ENCODE peak calls at places on chromosomes 4 and X, in five cellular contexts. One of them, this sample, is unnamed.

GRCh38 chrX:134712272-134712671 is 54.0 kb upstream of the PLAC1 start:
- DNase-seq in ascending aorta: no peak
- DNase-seq in epithelial cell of esophagus: no peak
- DNase-seq in CD4-positive, alpha-beta T cell: no peak
- DNase-seq in PC-9: no peak
- DNase-seq in this sample: no peak

GRCh38 chr4:113657834-113658233 is 103.7 kb downstream of the CAMK2D start:
- DNase-seq in ascending aorta: no peak
- DNase-seq in epithelial cell of esophagus: peak
- DNase-seq in CD4-positive, alpha-beta T cell: no peak
- DNase-seq in PC-9: no peak
- DNase-seq in this sample: no peak

GRCh38 chr4:98838977-98839618 is 89.8 kb downstream of the EIF4E start:
- DNase-seq in ascending aorta: no peak
- DNase-seq in epithelial cell of esophagus: peak
- DNase-seq in CD4-positive, alpha-beta T cell: no peak
- DNase-seq in PC-9: no peak
- DNase-seq in this sample: no peak

GRCh38 chr4:20041838-20042237 is 209.9 kb upstream of the SLIT2 start:
- DNase-seq in ascending aorta: no peak
- DNase-seq in epithelial cell of esophagus: no peak
- DNase-seq in CD4-positive, alpha-beta T cell: no peak
- DNase-seq in PC-9: no peak
- DNase-seq in this sample: no peak

GRCh38 chr4:111937368-111937767 is 207.9 kb upstream of the FAM241A start:
- DNase-seq in ascending aorta: no peak
- DNase-seq in epithelial cell of esophagus: peak
- DNase-seq in CD4-positive, alpha-beta T cell: no peak
- DNase-seq in PC-9: peak
- DNase-seq in this sample: no peak

GRCh38 chrX:46573896-46574336 is 351 bp downstream of the CHST7 start:
- DNase-seq in ascending aorta: no peak
- DNase-seq in epithelial cell of esophagus: peak
- DNase-seq in CD4-positive, alpha-beta T cell: peak
- DNase-seq in PC-9: no peak
- DNase-seq in this sample: peak

GRCh38 chrX:19097553-19097952 is 24.7 kb downstream of the ADGRG2 start:
- DNase-seq in ascending aorta: no peak
- DNase-seq in epithelial cell of esophagus: no peak
- DNase-seq in CD4-positive, alpha-beta T cell: no peak
- DNase-seq in PC-9: no peak
- DNase-seq in this sample: no peak

GRCh38 chr4:102321260-102321991 is 23.9 kb downstream of the SLC39A8 start:
- DNase-seq in ascending aorta: no peak
- DNase-seq in epithelial cell of esophagus: no peak
- DNase-seq in CD4-positive, alpha-beta T cell: no peak
- DNase-seq in PC-9: no peak
- DNase-seq in this sample: no peak

GRCh38 chrX:32137525-32137924 is 1065.7 kb upstream of the FTHL17 start:
- DNase-seq in ascending aorta: no peak
- DNase-seq in epithelial cell of esophagus: peak
- DNase-seq in CD4-positive, alpha-beta T cell: no peak
- DNase-seq in PC-9: no peak
- DNase-seq in this sample: peak

GRCh38 chr4:80077639-80078038 is 4.6 kb upstream of the ANTXR2 start:
- DNase-seq in ascending aorta: no peak
- DNase-seq in epithelial cell of esophagus: peak
- DNase-seq in CD4-positive, alpha-beta T cell: no peak
- DNase-seq in PC-9: no peak
- DNase-seq in this sample: no peak

GRCh38 chrX:49291615-49292337 is 11.7 kb upstream of the GAGE10 start:
- DNase-seq in ascending aorta: no peak
- DNase-seq in epithelial cell of esophagus: peak
- DNase-seq in CD4-positive, alpha-beta T cell: peak
- DNase-seq in PC-9: no peak
- DNase-seq in this sample: peak

GRCh38 chr4:87392183-87392582 is 1.2 kb upstream of the HSD17B11 start:
- DNase-seq in ascending aorta: no peak
- DNase-seq in epithelial cell of esophagus: no peak
- DNase-seq in CD4-positive, alpha-beta T cell: no peak
- DNase-seq in PC-9: no peak
- DNase-seq in this sample: no peak

GRCh38 chr4:175542787-175543186 is 269.3 kb downstream of the GPM6A start:
- DNase-seq in ascending aorta: no peak
- DNase-seq in epithelial cell of esophagus: no peak
- DNase-seq in CD4-positive, alpha-beta T cell: no peak
- DNase-seq in PC-9: no peak
- DNase-seq in this sample: no peak

GRCh38 chr4:113643505-113643904 is 118.0 kb downstream of the CAMK2D start:
- DNase-seq in ascending aorta: no peak
- DNase-seq in epithelial cell of esophagus: no peak
- DNase-seq in CD4-positive, alpha-beta T cell: no peak
- DNase-seq in PC-9: no peak
- DNase-seq in this sample: no peak

GRCh38 chr4:136643416-136643815 is 888.9 kb downstream of the PCDH18 start:
- DNase-seq in ascending aorta: no peak
- DNase-seq in epithelial cell of esophagus: peak
- DNase-seq in CD4-positive, alpha-beta T cell: no peak
- DNase-seq in PC-9: no peak
- DNase-seq in this sample: no peak

GRCh38 chrX:65575024-65575423 is 40.4 kb upstream of the LAS1L start:
- DNase-seq in ascending aorta: no peak
- DNase-seq in epithelial cell of esophagus: peak
- DNase-seq in CD4-positive, alpha-beta T cell: no peak
- DNase-seq in PC-9: no peak
- DNase-seq in this sample: no peak

GRCh38 chrX:154918060-154918483 is 31.9 kb downstream of the F8A1 start:
- DNase-seq in ascending aorta: no peak
- DNase-seq in epithelial cell of esophagus: peak
- DNase-seq in CD4-positive, alpha-beta T cell: no peak
- DNase-seq in PC-9: peak
- DNase-seq in this sample: peak

GRCh38 chrX:55056820-55057690 is 17.8 kb upstream of the PAGE2B start:
- DNase-seq in ascending aorta: no peak
- DNase-seq in epithelial cell of esophagus: peak
- DNase-seq in CD4-positive, alpha-beta T cell: peak
- DNase-seq in PC-9: no peak
- DNase-seq in this sample: no peak

GRCh38 chr4:7505116-7505900 is 70.6 kb upstream of the PSAPL1 start:
- DNase-seq in ascending aorta: no peak
- DNase-seq in epithelial cell of esophagus: no peak
- DNase-seq in CD4-positive, alpha-beta T cell: no peak
- DNase-seq in PC-9: no peak
- DNase-seq in this sample: no peak

GRCh38 chr4:109385260-109385659 is 48.4 kb upstream of the SEC24B start:
- DNase-seq in ascending aorta: no peak
- DNase-seq in epithelial cell of esophagus: no peak
- DNase-seq in CD4-positive, alpha-beta T cell: no peak
- DNase-seq in PC-9: no peak
- DNase-seq in this sample: no peak

GRCh38 chr4:17695341-17695740 is 80.9 kb downstream of the MED28 start:
- DNase-seq in ascending aorta: no peak
- DNase-seq in epithelial cell of esophagus: no peak
- DNase-seq in CD4-positive, alpha-beta T cell: no peak
- DNase-seq in PC-9: no peak
- DNase-seq in this sample: no peak

GRCh38 chr4:55866973-55867574 is 13.6 kb downstream of the EXOC1 start:
- DNase-seq in ascending aorta: no peak
- DNase-seq in epithelial cell of esophagus: peak
- DNase-seq in CD4-positive, alpha-beta T cell: no peak
- DNase-seq in PC-9: peak
- DNase-seq in this sample: no peak

GRCh38 chrX:106952988-106953387 is 32.8 kb downstream of the CLDN2 start:
- DNase-seq in ascending aorta: no peak
- DNase-seq in epithelial cell of esophagus: peak
- DNase-seq in CD4-positive, alpha-beta T cell: no peak
- DNase-seq in PC-9: no peak
- DNase-seq in this sample: no peak

GRCh38 chr4:7339751-7340552 is 94.8 kb downstream of the PSAPL1 start:
- DNase-seq in ascending aorta: no peak
- DNase-seq in epithelial cell of esophagus: no peak
- DNase-seq in CD4-positive, alpha-beta T cell: no peak
- DNase-seq in PC-9: no peak
- DNase-seq in this sample: no peak

GRCh38 chr4:158729716-158730559 is 6.7 kb upstream of the PPID start:
- DNase-seq in ascending aorta: no peak
- DNase-seq in epithelial cell of esophagus: peak
- DNase-seq in CD4-positive, alpha-beta T cell: peak
- DNase-seq in PC-9: no peak
- DNase-seq in this sample: peak

GRCh38 chrX:7946960-7947359 is 19.7 kb upstream of the PNPLA4 start:
- DNase-seq in ascending aorta: no peak
- DNase-seq in epithelial cell of esophagus: no peak
- DNase-seq in CD4-positive, alpha-beta T cell: no peak
- DNase-seq in PC-9: no peak
- DNase-seq in this sample: no peak

GRCh38 chr4:20544645-20545044 is 155.6 kb upstream of the PACRGL start:
- DNase-seq in ascending aorta: no peak
- DNase-seq in epithelial cell of esophagus: peak
- DNase-seq in CD4-positive, alpha-beta T cell: no peak
- DNase-seq in PC-9: no peak
- DNase-seq in this sample: no peak

GRCh38 chr4:157128395-157128794 is 52.4 kb downstream of the GLRB start:
- DNase-seq in ascending aorta: no peak
- DNase-seq in epithelial cell of esophagus: peak
- DNase-seq in CD4-positive, alpha-beta T cell: no peak
- DNase-seq in PC-9: peak
- DNase-seq in this sample: no peak
- TF ChIP-seq CTCF in ascending aorta: no peak
- TF ChIP-seq CTCF in epithelial cell of esophagus: peak
- TF ChIP-seq CTCF in CD4-positive, alpha-beta T cell: no peak
- TF ChIP-seq CTCF in PC-9: peak
- TF ChIP-seq CTCF in this sample: no peak

GRCh38 chr4:89197920-89198319 is 86.6 kb downstream of the TIGD2 start:
- DNase-seq in ascending aorta: no peak
- DNase-seq in epithelial cell of esophagus: no peak
- DNase-seq in CD4-positive, alpha-beta T cell: no peak
- DNase-seq in PC-9: no peak
- DNase-seq in this sample: no peak
- TF ChIP-seq CTCF in ascending aorta: no peak
- TF ChIP-seq CTCF in epithelial cell of esophagus: no peak
- TF ChIP-seq CTCF in CD4-positive, alpha-beta T cell: no peak
- TF ChIP-seq CTCF in PC-9: no peak
- TF ChIP-seq CTCF in this sample: no peak

GRCh38 chr4:106691749-106692148 is 323.2 kb upstream of the GIMD1 start:
- DNase-seq in ascending aorta: no peak
- DNase-seq in epithelial cell of esophagus: no peak
- DNase-seq in CD4-positive, alpha-beta T cell: no peak
- DNase-seq in PC-9: no peak
- DNase-seq in this sample: no peak
- TF ChIP-seq CTCF in ascending aorta: no peak
- TF ChIP-seq CTCF in epithelial cell of esophagus: no peak
- TF ChIP-seq CTCF in CD4-positive, alpha-beta T cell: no peak
- TF ChIP-seq CTCF in PC-9: no peak
- TF ChIP-seq CTCF in this sample: peak

GRCh38 chrX:119784747-119785446 is 6.5 kb downstream of the RPL39 start:
- DNase-seq in ascending aorta: no peak
- DNase-seq in epithelial cell of esophagus: peak
- DNase-seq in CD4-positive, alpha-beta T cell: peak
- DNase-seq in PC-9: peak
- DNase-seq in this sample: peak
- TF ChIP-seq CTCF in ascending aorta: no peak
- TF ChIP-seq CTCF in epithelial cell of esophagus: peak
- TF ChIP-seq CTCF in CD4-positive, alpha-beta T cell: peak
- TF ChIP-seq CTCF in PC-9: peak
- TF ChIP-seq CTCF in this sample: peak

DNA sequence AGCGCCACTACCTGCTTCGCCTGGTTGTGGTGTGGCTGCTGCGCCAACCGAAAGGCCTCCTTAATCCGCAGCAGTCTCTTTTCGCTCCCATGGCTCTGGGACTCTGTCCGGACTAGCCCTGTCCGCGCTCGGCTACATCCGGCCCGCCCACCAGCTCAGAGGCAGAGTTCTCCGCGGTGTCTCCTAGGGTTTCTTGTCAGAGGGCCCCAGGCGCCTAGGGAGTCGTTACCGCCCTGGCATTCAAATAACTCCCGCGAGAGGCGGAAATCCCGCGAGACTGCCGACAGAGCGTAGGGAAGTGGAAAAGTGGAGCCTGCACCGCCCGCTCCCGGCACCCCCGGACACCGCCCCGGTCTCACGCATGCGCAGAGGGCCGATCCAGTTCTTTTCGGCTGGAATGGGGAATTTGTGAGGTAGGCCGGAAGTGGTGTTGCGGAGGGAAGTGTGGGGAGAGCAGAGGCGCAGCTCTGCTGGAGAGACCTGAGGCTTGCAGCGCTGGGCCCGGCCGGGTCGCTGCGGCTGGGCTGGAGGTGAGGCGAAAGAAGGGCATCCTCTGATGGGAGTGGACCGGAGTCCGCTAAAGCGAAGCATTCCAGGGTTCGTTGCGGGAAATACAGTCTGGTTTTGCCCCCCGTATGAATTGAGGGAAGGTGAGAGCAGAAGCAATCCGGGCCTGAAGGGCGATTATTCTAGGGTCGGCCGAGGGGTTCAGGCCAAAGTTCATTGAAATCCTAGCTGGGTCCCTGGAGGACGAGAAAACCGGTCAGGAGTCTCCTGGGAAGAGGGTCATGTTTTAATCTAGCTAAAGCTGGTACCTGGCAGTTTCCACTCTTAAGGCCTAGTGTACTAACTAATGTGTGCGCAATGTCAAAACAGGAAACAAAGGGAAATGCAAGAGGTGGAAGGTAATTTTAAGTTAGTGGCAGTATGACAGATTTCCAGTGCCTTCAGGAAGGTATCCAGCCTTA is at the start of gene FAM200B:
- DNase-seq in ascending aorta: peak
- DNase-seq in epithelial cell of esophagus: peak
- DNase-seq in CD4-positive, alpha-beta T cell: peak
- DNase-seq in PC-9: peak
- DNase-seq in this sample: peak
- TF ChIP-seq CTCF in ascending aorta: peak
- TF ChIP-seq CTCF in epithelial cell of esophagus: no peak
- TF ChIP-seq CTCF in CD4-positive, alpha-beta T cell: no peak
- TF ChIP-seq CTCF in PC-9: no peak
- TF ChIP-seq CTCF in this sample: no peak

GRCh38 chr4:27000820-27001219 is 140.2 kb downstream of the STIM2 start:
- DNase-seq in ascending aorta: no peak
- DNase-seq in epithelial cell of esophagus: peak
- DNase-seq in CD4-positive, alpha-beta T cell: no peak
- DNase-seq in PC-9: no peak
- DNase-seq in this sample: no peak

GRCh38 chr4:27001398-27002164 is 140.9 kb downstream of the STIM2 start:
- DNase-seq in ascending aorta: no peak
- DNase-seq in epithelial cell of esophagus: no peak
- DNase-seq in CD4-positive, alpha-beta T cell: no peak
- DNase-seq in PC-9: no peak
- DNase-seq in this sample: no peak

GRCh38 chr4:27005512-27006246 is 145.0 kb downstream of the STIM2 start:
- DNase-seq in ascending aorta: no peak
- DNase-seq in epithelial cell of esophagus: peak
- DNase-seq in CD4-positive, alpha-beta T cell: no peak
- DNase-seq in PC-9: no peak
- DNase-seq in this sample: no peak

GRCh38 chr4:27006247-27006603 is 145.6 kb downstream of the STIM2 start:
- DNase-seq in ascending aorta: no peak
- DNase-seq in epithelial cell of esophagus: no peak
- DNase-seq in CD4-positive, alpha-beta T cell: no peak
- DNase-seq in PC-9: no peak
- DNase-seq in this sample: no peak

GRCh38 chr4:27003602-27004238 is 143.1 kb downstream of the STIM2 start:
- DNase-seq in ascending aorta: no peak
- DNase-seq in epithelial cell of esophagus: no peak
- DNase-seq in CD4-positive, alpha-beta T cell: no peak
- DNase-seq in PC-9: no peak
- DNase-seq in this sample: no peak
- TF ChIP-seq CTCF in ascending aorta: no peak
- TF ChIP-seq CTCF in epithelial cell of esophagus: no peak
- TF ChIP-seq CTCF in CD4-positive, alpha-beta T cell: no peak
- TF ChIP-seq CTCF in PC-9: no peak
- TF ChIP-seq CTCF in this sample: no peak

This sample was measured in neural crest cell.